ENCODE peak calls at places on chromosomes 3 and 15, in six cellular contexts. Y, O, H, C, T and I are unnamed samples.
A peak's percentile ranks its signal among the peaks of the same experiment; 100 is the strongest.

GRCh38 chr3:87088366-87088983 is 97.5 kb upstream of the VGLL3 start:
- DNase-seq in Y (no peak), H (no peak), T (no peak), C (no peak), O (no peak), I (peak; percentile 4)

GRCh38 chr3:52798978-52799476 is 4.4 kb downstream of the ITIH3 start:
- DNase-seq in T (no peak), H (peak; percentile 21), C (no peak), O (no peak), Y (no peak), I (peak; percentile 75)

GRCh38 chr3:7306900-7307299 is 446.0 kb downstream of the GRM7 start:
- DNase-seq in O (no peak), C (no peak), T (no peak), Y (no peak), H (no peak), I (no peak)

GRCh38 chr15:78619022-78619950 is 1.5 kb downstream of the CHRNA3 start:
- DNase-seq in T (no peak), H (no peak), C (no peak), Y (no peak), O (no peak), I (no peak)

GRCh38 chr3:123757281-123757940 is 126.7 kb downstream of the MYLK start:
- DNase-seq in H (no peak), O (no peak), Y (no peak), T (no peak), C (peak; percentile 74), I (no peak)

GRCh38 chr3:56825579-56826438 is 24.1 kb upstream of the ARHGEF3 start:
- DNase-seq in T (no peak), Y (no peak), H (no peak), C (no peak), O (peak; percentile 4), I (no peak)

GRCh38 chr3:18295171-18295920 is 129.8 kb downstream of the SATB1 start:
- DNase-seq in Y (peak; percentile 22), H (peak; percentile 23), O (peak; percentile 93), T (peak; percentile 84), C (no peak), I (peak; percentile 63)

GRCh38 chr3:31035681-31036080 is 141.2 kb upstream of the GADL1 start:
- DNase-seq in C (no peak), H (no peak), Y (no peak), O (no peak), T (no peak), I (no peak)

GRCh38 chr3:14884665-14885064 is 62.7 kb upstream of the NR2C2 start:
- DNase-seq in H (no peak), T (no peak), O (no peak), C (no peak), Y (no peak), I (no peak)

GRCh38 chr15:74203914-74204431 is 1.4 kb upstream of the STRA6 start:
- DNase-seq in H (peak; percentile 44), T (no peak), Y (peak; percentile 58), C (peak; percentile 24), O (peak; percentile 56), I (no peak)

GRCh38 chr15:29208352-29208751 is 61.3 kb downstream of the NSMCE3 start:
- DNase-seq in O (no peak), H (peak; percentile 36), C (no peak), Y (no peak), T (no peak), I (no peak)

GRCh38 chr3:40054568-40055222 is 245.3 kb downstream of the MYRIP start:
- DNase-seq in T (no peak), H (no peak), Y (no peak), O (peak; percentile 74), C (no peak), I (no peak)

DNA sequence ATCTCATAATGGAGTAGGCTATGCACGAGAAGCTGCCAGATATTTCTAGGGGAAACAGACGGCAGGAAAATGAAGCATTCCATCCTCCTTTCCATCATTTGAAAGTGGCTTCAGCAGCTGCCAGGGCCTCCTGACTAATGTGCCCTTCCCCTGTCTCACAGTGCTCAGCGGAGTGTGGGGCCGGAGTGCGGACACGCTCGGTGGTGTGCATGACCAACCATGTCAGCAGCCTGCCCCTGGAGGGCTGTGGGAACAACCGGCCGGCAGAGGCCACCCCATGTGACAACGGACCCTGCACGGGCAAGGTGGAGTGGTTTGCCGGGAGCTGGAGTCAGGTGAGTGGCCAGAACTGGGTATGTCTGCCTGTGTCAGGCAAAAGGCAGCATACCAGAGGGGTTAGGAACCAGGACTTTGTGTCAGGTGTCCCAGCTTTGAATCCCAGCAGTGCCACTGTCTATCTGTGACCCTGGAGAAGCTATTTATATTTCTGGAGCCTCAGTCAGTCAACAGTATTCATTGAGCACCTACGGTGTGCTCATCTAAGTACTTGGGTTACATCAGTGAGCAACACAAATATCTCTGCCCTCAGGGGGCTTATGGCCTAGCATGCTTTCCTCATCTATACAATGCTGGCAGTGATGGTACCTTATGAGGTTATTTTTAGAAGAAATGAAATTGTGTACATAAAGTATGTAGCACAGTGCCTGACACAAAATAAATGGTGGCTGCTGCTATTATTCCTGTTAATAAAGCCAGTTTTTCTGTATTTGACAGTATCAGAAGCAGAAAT is 52.4 kb upstream of the NR2E3 start:
- DNase-seq in H (peak; percentile 45), Y (no peak), O (no peak), T (no peak), C (no peak), I (no peak)
- TF ChIP-seq CTCF in H (no peak), Y (no peak), O (no peak), T (no peak), C (no peak), I (no peak)

GRCh38 chr3:120681506-120682038 is 467 bp downstream of the HGD start:
- DNase-seq in T (no peak), C (no peak), O (no peak), H (no peak), Y (no peak), I (no peak)
- TF ChIP-seq CTCF in T (no peak), C (no peak), O (no peak), H (no peak), Y (no peak), I (no peak)

GRCh38 chr15:22258402-22259150 is 178.2 kb downstream of the OR4M2 start:
- DNase-seq in T (no peak), C (no peak), Y (no peak), O (no peak), H (no peak), I (no peak)
- TF ChIP-seq CTCF in T (no peak), C (no peak), Y (no peak), O (no peak), H (no peak), I (no peak)

GRCh38 chr3:96678325-96678724 is 136.1 kb upstream of the EPHA6 start:
- DNase-seq in O (no peak), C (no peak), T (no peak), Y (no peak), H (no peak), I (no peak)
- TF ChIP-seq CTCF in O (no peak), C (no peak), T (no peak), Y (no peak), H (no peak), I (no peak)

GRCh38 chr3:183159319-183159718 is 3.2 kb downstream of the LAMP3 start:
- DNase-seq in H (no peak), C (no peak), Y (no peak), T (no peak), O (no peak), I (no peak)
- TF ChIP-seq CTCF in H (no peak), C (no peak), Y (no peak), T (peak; percentile 62), O (peak; percentile 17), I (no peak)